ENCODE peak calls at places on chromosomes 13 and 19, in four cellular contexts. One of them, this sample, is unnamed.

GRCh38 chr19:34067861-34068271 is 104.4 kb upstream of the LSM14A start:
- DNase-seq in left ventricle myocardium superior: no peak
- DNase-seq in fibroblast of mammary gland: peak
- DNase-seq in stimulated activated CD8-positive, alpha-beta memory T cell treated with anti-CD3 and anti-CD28 coated beads, Interleukin-4, amount 100 ng/mL, for 24 hours: no peak
- DNase-seq in this sample: no peak

GRCh38 chr19:13817615-13818371 is 22.6 kb downstream of the ZSWIM4 start:
- DNase-seq in left ventricle myocardium superior: peak
- DNase-seq in fibroblast of mammary gland: no peak
- DNase-seq in stimulated activated CD8-positive, alpha-beta memory T cell treated with anti-CD3 and anti-CD28 coated beads, Interleukin-4, amount 100 ng/mL, for 24 hours: no peak
- DNase-seq in this sample: peak

GRCh38 chr13:87124785-87125074 is 546.4 kb upstream of the SLITRK5 start:
- DNase-seq in left ventricle myocardium superior: no peak
- DNase-seq in fibroblast of mammary gland: no peak
- DNase-seq in stimulated activated CD8-positive, alpha-beta memory T cell treated with anti-CD3 and anti-CD28 coated beads, Interleukin-4, amount 100 ng/mL, for 24 hours: no peak
- DNase-seq in this sample: no peak

GRCh38 chr13:38564751-38565150 is 122.1 kb upstream of the FREM2 start:
- DNase-seq in left ventricle myocardium superior: no peak
- DNase-seq in fibroblast of mammary gland: no peak
- DNase-seq in stimulated activated CD8-positive, alpha-beta memory T cell treated with anti-CD3 and anti-CD28 coated beads, Interleukin-4, amount 100 ng/mL, for 24 hours: no peak
- DNase-seq in this sample: no peak

GRCh38 chr13:45850020-45850613 is 1.4 kb downstream of the SIAH3 start:
- DNase-seq in left ventricle myocardium superior: no peak
- DNase-seq in fibroblast of mammary gland: no peak
- DNase-seq in stimulated activated CD8-positive, alpha-beta memory T cell treated with anti-CD3 and anti-CD28 coated beads, Interleukin-4, amount 100 ng/mL, for 24 hours: no peak
- DNase-seq in this sample: no peak

GRCh38 chr13:50646070-50646469 is 197.4 kb downstream of the DLEU7 start:
- DNase-seq in left ventricle myocardium superior: no peak
- DNase-seq in fibroblast of mammary gland: no peak
- DNase-seq in stimulated activated CD8-positive, alpha-beta memory T cell treated with anti-CD3 and anti-CD28 coated beads, Interleukin-4, amount 100 ng/mL, for 24 hours: no peak
- DNase-seq in this sample: no peak

GRCh38 chr19:35671818-35672217 is 5.5 kb downstream of the UPK1A start:
- DNase-seq in left ventricle myocardium superior: no peak
- DNase-seq in fibroblast of mammary gland: no peak
- DNase-seq in stimulated activated CD8-positive, alpha-beta memory T cell treated with anti-CD3 and anti-CD28 coated beads, Interleukin-4, amount 100 ng/mL, for 24 hours: no peak
- DNase-seq in this sample: no peak

GRCh38 chr19:35224681-35225604 is 3.6 kb downstream of the FAM187B start:
- DNase-seq in left ventricle myocardium superior: no peak
- DNase-seq in fibroblast of mammary gland: no peak
- DNase-seq in stimulated activated CD8-positive, alpha-beta memory T cell treated with anti-CD3 and anti-CD28 coated beads, Interleukin-4, amount 100 ng/mL, for 24 hours: no peak
- DNase-seq in this sample: no peak

GRCh38 chr19:37506387-37507166 is at the start of gene ZNF793:
- DNase-seq in left ventricle myocardium superior: peak
- DNase-seq in fibroblast of mammary gland: peak
- DNase-seq in stimulated activated CD8-positive, alpha-beta memory T cell treated with anti-CD3 and anti-CD28 coated beads, Interleukin-4, amount 100 ng/mL, for 24 hours: peak
- DNase-seq in this sample: peak

GRCh38 chr13:75196112-75196855 is 285.7 kb downstream of the TBC1D4 start:
- DNase-seq in left ventricle myocardium superior: no peak
- DNase-seq in fibroblast of mammary gland: peak
- DNase-seq in stimulated activated CD8-positive, alpha-beta memory T cell treated with anti-CD3 and anti-CD28 coated beads, Interleukin-4, amount 100 ng/mL, for 24 hours: no peak
- DNase-seq in this sample: no peak

GRCh38 chr19:28472111-28472510 is 740.8 kb downstream of the UQCRFS1 start:
- DNase-seq in left ventricle myocardium superior: no peak
- DNase-seq in fibroblast of mammary gland: no peak
- DNase-seq in stimulated activated CD8-positive, alpha-beta memory T cell treated with anti-CD3 and anti-CD28 coated beads, Interleukin-4, amount 100 ng/mL, for 24 hours: no peak
- DNase-seq in this sample: no peak

GRCh38 chr13:110265682-110266430 is 41.1 kb downstream of the COL4A1 start:
- DNase-seq in left ventricle myocardium superior: peak
- DNase-seq in fibroblast of mammary gland: no peak
- DNase-seq in stimulated activated CD8-positive, alpha-beta memory T cell treated with anti-CD3 and anti-CD28 coated beads, Interleukin-4, amount 100 ng/mL, for 24 hours: no peak
- DNase-seq in this sample: peak

GRCh38 chr13:73608731-73609485 is 525.3 kb downstream of the KLF12 start:
- DNase-seq in left ventricle myocardium superior: no peak
- DNase-seq in fibroblast of mammary gland: no peak
- DNase-seq in stimulated activated CD8-positive, alpha-beta memory T cell treated with anti-CD3 and anti-CD28 coated beads, Interleukin-4, amount 100 ng/mL, for 24 hours: no peak
- DNase-seq in this sample: no peak

GRCh38 chr13:71663431-71663830 is 203.6 kb downstream of the DACH1 start:
- DNase-seq in left ventricle myocardium superior: no peak
- DNase-seq in fibroblast of mammary gland: no peak
- DNase-seq in stimulated activated CD8-positive, alpha-beta memory T cell treated with anti-CD3 and anti-CD28 coated beads, Interleukin-4, amount 100 ng/mL, for 24 hours: no peak
- DNase-seq in this sample: no peak

GRCh38 chr19:36686365-36687213 is 823 bp upstream of the ZNF567 start:
- DNase-seq in left ventricle myocardium superior: peak
- DNase-seq in fibroblast of mammary gland: peak
- DNase-seq in stimulated activated CD8-positive, alpha-beta memory T cell treated with anti-CD3 and anti-CD28 coated beads, Interleukin-4, amount 100 ng/mL, for 24 hours: no peak
- DNase-seq in this sample: no peak

GRCh38 chr13:64912141-64912540 is 2318.0 kb downstream of the PCDH9 start:
- DNase-seq in left ventricle myocardium superior: no peak
- DNase-seq in fibroblast of mammary gland: peak
- DNase-seq in stimulated activated CD8-positive, alpha-beta memory T cell treated with anti-CD3 and anti-CD28 coated beads, Interleukin-4, amount 100 ng/mL, for 24 hours: no peak
- DNase-seq in this sample: no peak

GRCh38 chr13:30877335-30877734 is 28.7 kb upstream of the MEDAG start:
- DNase-seq in left ventricle myocardium superior: no peak
- DNase-seq in fibroblast of mammary gland: peak
- DNase-seq in stimulated activated CD8-positive, alpha-beta memory T cell treated with anti-CD3 and anti-CD28 coated beads, Interleukin-4, amount 100 ng/mL, for 24 hours: no peak
- DNase-seq in this sample: no peak

This sample was measured in Right ventricle myocardium inferior.